ENCODE peak calls at places on chromosomes 16 and 17, in six cellular contexts. T is type B pancreatic cell, F is IMR-90, O is RWPE1, A is activated B cell treated with CpG ODN at 0.5 μM for 24 hours, S is neural crest cell. I is an unnamed sample.

GRCh38 chr16:24035127-24035842 is 199.5 kb downstream of the PRKCB start:
- DNase-seq in A (peak), O (no peak), T (no peak), F (no peak), S (no peak), I (no peak)

GRCh38 chr17:45316271-45317112 is at the start of gene MAP3K14:
- DNase-seq in T (peak), A (peak), S (peak), F (peak), O (peak), I (peak)

GRCh38 chr16:81713295-81713772 is 65.8 kb upstream of the PLCG2 start:
- DNase-seq in S (no peak), T (no peak), O (no peak), F (no peak), A (no peak), I (no peak)

GRCh38 chr17:1312261-1312870 is 32.9 kb downstream of the TRARG1 start:
- DNase-seq in T (no peak), O (no peak), A (no peak), F (no peak), S (peak), I (no peak)

GRCh38 chr17:77604301-77605031 is 354.0 kb upstream of the TNRC6C start:
- DNase-seq in S (no peak), F (no peak), T (no peak), A (no peak), O (no peak), I (peak)

GRCh38 chr17:27226611-27227234 is 67.2 kb upstream of the WSB1 start:
- DNase-seq in O (no peak), A (no peak), F (peak), T (no peak), S (no peak), I (no peak)

GRCh38 chr17:28425206-28425605 is 19.2 kb upstream of the SLC46A1 start:
- DNase-seq in T (no peak), F (no peak), A (no peak), S (no peak), O (no peak), I (no peak)

GRCh38 chr16:87832759-87833502 is 36.4 kb downstream of the SLC7A5 start:
- DNase-seq in A (peak), O (no peak), T (no peak), F (no peak), S (no peak), I (no peak)

GRCh38 chr17:78862073-78863023 is 21.7 kb upstream of the USP36 start:
- DNase-seq in T (no peak), F (peak), A (no peak), O (peak), S (no peak), I (no peak)

GRCh38 chr16:8959921-8960787 is 3.6 kb downstream of the USP7 start:
- DNase-seq in S (no peak), T (no peak), F (peak), A (no peak), O (no peak), I (no peak)

GRCh38 chr16:78040396-78040795 is 18.0 kb downstream of the CLEC3A start:
- DNase-seq in O (no peak), A (no peak), S (no peak), T (no peak), F (no peak), I (no peak)

GRCh38 chr17:50550661-50551432 is 3.9 kb downstream of the SPATA20 start:
- DNase-seq in S (peak), O (no peak), T (peak), A (no peak), F (peak), I (peak)

GRCh38 chr16:90020260-90020837 is 1.1 kb upstream of the DBNDD1 start:
- DNase-seq in O (no peak), F (peak), A (no peak), T (no peak), S (no peak), I (no peak)

GRCh38 chr16:1723450-1724147 is 17.6 kb downstream of the MAPK8IP3 start:
- DNase-seq in F (peak), T (no peak), O (no peak), A (no peak), S (peak), I (no peak)

GRCh38 chr16:57235128-57236092 is 9.6 kb upstream of the ARL2BP start:
- DNase-seq in A (no peak), S (no peak), F (peak), O (peak), T (no peak), I (no peak)

GRCh38 chr17:78219396-78220150 is 5.5 kb downstream of the BIRC5 start:
- DNase-seq in O (no peak), S (no peak), F (no peak), T (no peak), A (no peak), I (no peak)

GRCh38 chr17:81398170-81398854 is 3.1 kb downstream of the BAHCC1 start:
- DNase-seq in A (no peak), F (peak), O (no peak), S (no peak), T (no peak), I (no peak)

GRCh38 chr17:42341568-42341967 is 46.7 kb downstream of the STAT3 start:
- DNase-seq in O (no peak), S (no peak), T (no peak), A (no peak), F (no peak), I (no peak)

GRCh38 chr16:77724174-77724573 is 1.9 kb downstream of the NUDT7 start:
- DNase-seq in S (no peak), A (no peak), T (no peak), O (no peak), F (no peak), I (no peak)

GRCh38 chr17:44109312-44109630 is 14.2 kb downstream of the HDAC5 start:
- DNase-seq in A (no peak), T (no peak), S (no peak), O (no peak), F (no peak), I (no peak)

GRCh38 chr16:69131167-69131748 is 1.1 kb downstream of the CHTF8 start:
- DNase-seq in F (peak), T (no peak), S (no peak), O (peak), A (no peak), I (no peak)

GRCh38 chr16:81896902-81897301 is 114.4 kb downstream of the SDR42E1 start:
- DNase-seq in A (no peak), F (no peak), S (no peak), T (no peak), O (no peak), I (no peak)

GRCh38 chr17:2549392-2550211 is 37.9 kb upstream of the METTL16 start:
- DNase-seq in F (no peak), A (no peak), T (no peak), O (no peak), S (no peak), I (no peak)

GRCh38 chr17:4861052-4861451 is 27.9 kb downstream of the MINK1 start:
- DNase-seq in A (no peak), T (no peak), S (no peak), F (no peak), O (no peak), I (no peak)

GRCh38 chr16:31265329-31266245 is 5.8 kb downstream of the ITGAM start:
- DNase-seq in A (peak), T (no peak), S (no peak), F (peak), O (peak), I (no peak)

GRCh38 chr17:27535178-27535928 is 79.1 kb downstream of the KSR1 start:
- DNase-seq in A (no peak), T (no peak), S (no peak), F (peak), O (no peak), I (no peak)

DNA sequence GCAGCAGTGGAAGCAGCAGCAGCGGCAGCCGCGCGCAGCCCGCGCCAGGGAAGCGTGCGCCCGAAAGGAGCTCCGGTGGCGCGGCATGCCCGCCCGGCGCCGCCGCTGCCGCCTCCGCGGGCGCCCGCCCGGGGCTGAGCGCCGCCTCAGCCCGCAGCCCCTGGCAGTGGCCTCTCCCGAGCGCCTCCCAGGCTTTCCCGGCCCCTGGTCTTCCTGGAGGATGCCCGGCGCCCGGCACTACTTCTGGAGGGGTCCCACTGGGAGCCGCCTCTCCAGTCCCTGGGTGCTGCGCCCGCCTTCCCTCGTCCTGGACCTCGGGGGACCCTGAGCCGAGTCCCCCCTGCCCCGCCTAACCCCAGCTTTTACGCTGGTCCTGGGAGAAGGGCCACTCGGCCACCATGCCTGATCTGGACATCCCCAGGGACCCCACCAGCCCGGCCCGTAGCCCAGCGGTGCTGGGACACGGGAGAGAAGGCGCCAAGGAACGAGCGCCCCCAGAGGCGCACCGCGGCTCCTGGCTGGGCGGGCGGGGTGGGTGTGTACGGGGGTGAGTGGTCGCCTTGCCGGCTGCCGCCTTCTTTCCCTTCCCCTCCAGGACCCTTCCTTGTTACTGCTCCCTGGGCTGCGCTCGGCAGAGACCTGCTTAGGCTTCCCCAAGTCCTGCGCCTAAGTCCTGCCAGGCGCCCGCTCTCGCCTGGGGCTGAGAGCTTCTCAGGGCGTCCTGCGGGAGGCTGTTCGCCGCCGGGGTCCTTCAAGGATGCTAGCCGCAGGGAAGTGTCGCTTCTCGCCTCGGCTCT is 713 bp downstream of the ASIC2 start:
- DNase-seq in S (peak), A (no peak), O (peak), F (peak), T (no peak), I (no peak)
- TF ChIP-seq CTCF in S (peak), A (no peak), O (peak), F (peak), T (peak), I (peak)

GRCh38 chr16:25269879-25270278 is 12.2 kb upstream of the ZKSCAN2 start:
- DNase-seq in S (no peak), A (no peak), F (no peak), O (no peak), T (no peak), I (no peak)

GRCh38 chr16:25271421-25271820 is 13.8 kb upstream of the ZKSCAN2 start:
- DNase-seq in A (no peak), S (no peak), F (no peak), T (no peak), O (no peak), I (no peak)

GRCh38 chr16:25265968-25266367 is 8.3 kb upstream of the ZKSCAN2 start:
- DNase-seq in S (no peak), F (no peak), O (no peak), T (no peak), A (no peak), I (no peak)

GRCh38 chr16:25264599-25264998 is 7.0 kb upstream of the ZKSCAN2 start:
- DNase-seq in F (no peak), A (no peak), O (no peak), T (no peak), S (peak), I (peak)

GRCh38 chr16:25270577-25270976 is 12.9 kb upstream of the ZKSCAN2 start:
- DNase-seq in S (no peak), A (no peak), F (no peak), T (no peak), O (no peak), I (no peak)
- TF ChIP-seq CTCF in S (no peak), A (no peak), F (no peak), T (no peak), O (no peak), I (no peak)

DNA sequence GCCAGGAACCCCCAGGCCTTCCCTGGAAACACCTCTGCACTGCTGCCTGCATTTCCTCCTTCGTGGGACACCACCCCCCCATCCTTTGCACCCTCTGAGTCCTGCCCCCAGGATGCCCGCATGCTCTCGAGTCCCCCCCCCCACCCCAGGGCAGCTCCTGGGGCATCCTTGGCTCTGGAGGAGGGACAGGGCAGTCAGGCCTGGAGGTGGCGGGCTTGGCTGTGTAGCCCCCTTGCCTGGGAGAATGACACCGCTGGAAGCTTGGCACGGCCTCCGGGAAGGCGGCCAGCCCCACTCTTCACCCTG is 98.9 kb upstream of the GSE1 start:
- DNase-seq in O (no peak), T (no peak), S (no peak), F (peak), A (no peak), I (no peak)
- TF ChIP-seq CTCF in O (no peak), T (no peak), S (no peak), F (no peak), A (no peak), I (no peak)

GRCh38 chr17:39150104-39150634 is 1.3 kb downstream of the PLXDC1 start:
- DNase-seq in A (no peak), S (no peak), F (no peak), O (no peak), T (no peak), I (no peak)
- TF ChIP-seq CTCF in A (no peak), S (no peak), F (no peak), O (no peak), T (no peak), I (no peak)

GRCh38 chr17:6279659-6280058 is 155.3 kb downstream of the AIPL1 start:
- DNase-seq in O (peak), T (no peak), S (no peak), A (no peak), F (no peak), I (no peak)
- TF ChIP-seq CTCF in O (peak), T (peak), S (peak), A (no peak), F (no peak), I (no peak)

DNA sequence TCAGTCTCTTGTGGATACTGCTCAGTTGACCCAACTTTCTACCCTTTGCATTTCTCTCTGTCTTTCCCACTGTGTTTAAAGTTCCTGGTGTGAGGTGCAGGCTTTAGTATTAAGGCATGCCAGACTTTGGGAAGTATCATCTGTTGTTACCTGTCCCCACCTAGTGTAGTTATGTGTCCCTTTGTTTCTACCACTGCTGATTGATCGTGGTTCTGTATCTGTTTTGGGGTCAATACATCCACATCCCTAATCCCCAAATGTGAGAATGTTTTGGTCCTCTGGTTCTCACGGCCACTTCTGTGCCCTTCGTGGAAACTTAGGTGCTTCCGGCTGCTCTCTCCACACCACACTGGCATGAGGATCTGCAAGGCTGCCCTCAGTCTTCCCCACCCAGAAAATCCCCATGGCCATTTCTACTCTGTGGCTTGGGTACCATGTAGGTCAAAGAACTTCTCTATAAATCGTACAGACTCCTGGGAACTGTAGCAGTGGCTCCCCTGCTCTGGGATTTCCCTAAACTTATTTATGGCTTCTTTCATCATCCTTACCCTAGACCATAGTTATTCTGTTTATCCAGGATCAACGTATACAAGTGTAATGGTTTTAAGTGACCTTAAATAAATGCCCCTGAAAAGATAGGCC is 443.2 kb downstream of the XYLT1 start:
- DNase-seq in S (no peak), A (no peak), F (no peak), O (no peak), T (no peak), I (no peak)
- TF ChIP-seq CTCF in S (no peak), A (no peak), F (no peak), O (no peak), T (no peak), I (no peak)

GRCh38 chr17:74433421-74434121 is 1.7 kb downstream of the GPRC5C start:
- DNase-seq in A (no peak), S (no peak), F (no peak), T (no peak), O (no peak), I (no peak)

GRCh38 chr17:74435775-74436359 is 4.0 kb downstream of the GPRC5C start:
- DNase-seq in O (no peak), S (no peak), T (no peak), A (no peak), F (no peak), I (no peak)

GRCh38 chr17:74439691-74440567 is 8.0 kb downstream of the GPRC5C start:
- DNase-seq in T (no peak), A (no peak), S (no peak), F (no peak), O (no peak), I (no peak)

GRCh38 chr17:74441537-74441936 is 9.6 kb downstream of the GPRC5C start:
- DNase-seq in T (no peak), F (no peak), S (no peak), O (no peak), A (no peak), I (no peak)

DNA sequence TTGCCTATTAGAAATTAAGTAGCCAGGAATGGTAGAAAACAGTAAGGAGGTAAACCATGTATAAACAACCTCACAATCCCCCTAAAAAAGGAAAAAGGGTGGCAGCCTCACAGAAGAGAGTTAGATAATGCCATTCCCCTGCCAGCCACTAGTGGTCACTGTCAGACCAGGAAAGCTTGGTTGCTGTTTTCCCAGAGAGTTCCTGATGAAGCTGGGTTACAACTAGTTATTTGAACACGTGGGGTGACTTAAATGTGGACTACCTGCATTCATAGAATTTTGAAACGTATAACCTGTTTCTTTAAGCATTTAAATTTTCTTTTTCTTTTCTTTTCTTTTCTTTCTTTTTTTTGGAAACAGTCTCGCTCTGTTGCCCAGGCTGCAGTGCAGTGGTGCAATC is 5.8 kb downstream of the GPRC5C start:
- DNase-seq in O (no peak), T (no peak), F (no peak), S (no peak), A (no peak), I (no peak)
- TF ChIP-seq CTCF in O (peak), T (peak), F (peak), S (peak), A (no peak), I (no peak)

DNA sequence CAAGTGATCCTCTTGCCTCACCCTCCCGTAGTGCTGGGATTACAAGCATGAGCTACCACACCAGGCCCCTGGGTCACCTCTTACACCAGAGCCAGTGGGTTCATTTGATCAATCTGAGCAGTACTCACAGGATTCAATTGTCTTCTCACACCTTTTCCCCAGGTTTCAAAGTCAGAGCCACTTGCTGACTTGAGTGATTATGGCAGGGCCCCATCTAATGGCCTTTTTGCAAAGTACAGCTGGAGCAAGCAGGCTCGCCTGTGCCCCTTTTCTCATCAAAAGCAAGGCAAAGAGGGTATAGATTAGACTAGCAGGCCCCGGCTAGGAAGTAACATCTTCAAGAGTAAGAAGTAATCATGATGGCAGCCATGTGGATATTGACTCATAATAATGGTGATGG is 114.8 kb upstream of the NOL11 start:
- DNase-seq in A (no peak), S (no peak), T (no peak), F (peak), O (peak), I (no peak)
- TF ChIP-seq CTCF in A (no peak), S (peak), T (peak), F (peak), O (no peak), I (no peak)

GRCh38 chr17:58415371-58416055 is 1.8 kb downstream of the RNF43 start:
- DNase-seq in T (no peak), O (no peak), F (no peak), A (no peak), S (peak), I (no peak)
- TF ChIP-seq CTCF in T (peak), O (no peak), F (no peak), A (no peak), S (no peak), I (no peak)

I was measured in mesothelial cell of epicardium.